ENCODE peak calls at places on chromosomes 5 and 9, in four cellular contexts. One of them, this sample, is unnamed.

GRCh38 chr5:40675396-40676133 is 4.2 kb upstream of the PTGER4 start:
- DNase-seq in stimulated activated CD4-positive, alpha-beta T cell treated with anti-CD3 and anti-CD28 coated beads, Interleukin-1b, Interleukin-23, amount 100 ng/mL, for 4 hours: no peak
- DNase-seq in GM23338: no peak
- DNase-seq in amniotic stem cell: no peak
- DNase-seq in this sample: no peak

GRCh38 chr5:139755892-139756671 is 39.5 kb upstream of the PSD2 start:
- DNase-seq in stimulated activated CD4-positive, alpha-beta T cell treated with anti-CD3 and anti-CD28 coated beads, Interleukin-1b, Interleukin-23, amount 100 ng/mL, for 4 hours: no peak
- DNase-seq in GM23338: peak; percentile 83
- DNase-seq in amniotic stem cell: no peak
- DNase-seq in this sample: no peak

GRCh38 chr9:105712773-105713172 is 18.4 kb downstream of the TMEM38B start:
- DNase-seq in stimulated activated CD4-positive, alpha-beta T cell treated with anti-CD3 and anti-CD28 coated beads, Interleukin-1b, Interleukin-23, amount 100 ng/mL, for 4 hours: no peak
- DNase-seq in GM23338: no peak
- DNase-seq in amniotic stem cell: no peak
- DNase-seq in this sample: no peak

GRCh38 chr9:105426657-105427056 is 21.2 kb upstream of the FSD1L start:
- DNase-seq in stimulated activated CD4-positive, alpha-beta T cell treated with anti-CD3 and anti-CD28 coated beads, Interleukin-1b, Interleukin-23, amount 100 ng/mL, for 4 hours: no peak
- DNase-seq in GM23338: no peak
- DNase-seq in amniotic stem cell: no peak
- DNase-seq in this sample: no peak

GRCh38 chr9:129774791-129775149 is 21.9 kb upstream of the PTGES start:
- DNase-seq in stimulated activated CD4-positive, alpha-beta T cell treated with anti-CD3 and anti-CD28 coated beads, Interleukin-1b, Interleukin-23, amount 100 ng/mL, for 4 hours: no peak
- DNase-seq in GM23338: no peak
- DNase-seq in amniotic stem cell: no peak
- DNase-seq in this sample: no peak

GRCh38 chr5:32753765-32754164 is 42.6 kb downstream of the NPR3 start:
- DNase-seq in stimulated activated CD4-positive, alpha-beta T cell treated with anti-CD3 and anti-CD28 coated beads, Interleukin-1b, Interleukin-23, amount 100 ng/mL, for 4 hours: no peak
- DNase-seq in GM23338: no peak
- DNase-seq in amniotic stem cell: no peak
- DNase-seq in this sample: no peak

GRCh38 chr5:17132444-17133083 is 84.9 kb upstream of the BASP1 start:
- DNase-seq in stimulated activated CD4-positive, alpha-beta T cell treated with anti-CD3 and anti-CD28 coated beads, Interleukin-1b, Interleukin-23, amount 100 ng/mL, for 4 hours: no peak
- DNase-seq in GM23338: peak; percentile 69
- DNase-seq in amniotic stem cell: peak; percentile 11
- DNase-seq in this sample: no peak

GRCh38 chr5:35247645-35248034 is 17.4 kb upstream of the PRLR start:
- DNase-seq in stimulated activated CD4-positive, alpha-beta T cell treated with anti-CD3 and anti-CD28 coated beads, Interleukin-1b, Interleukin-23, amount 100 ng/mL, for 4 hours: no peak
- DNase-seq in GM23338: no peak
- DNase-seq in amniotic stem cell: no peak
- DNase-seq in this sample: no peak

GRCh38 chr5:33501260-33501659 is 60.5 kb downstream of the TARS1 start:
- DNase-seq in stimulated activated CD4-positive, alpha-beta T cell treated with anti-CD3 and anti-CD28 coated beads, Interleukin-1b, Interleukin-23, amount 100 ng/mL, for 4 hours: no peak
- DNase-seq in GM23338: no peak
- DNase-seq in amniotic stem cell: no peak
- DNase-seq in this sample: no peak

GRCh38 chr5:61468483-61468865 is 136.4 kb downstream of the ZSWIM6 start:
- DNase-seq in stimulated activated CD4-positive, alpha-beta T cell treated with anti-CD3 and anti-CD28 coated beads, Interleukin-1b, Interleukin-23, amount 100 ng/mL, for 4 hours: no peak
- DNase-seq in GM23338: peak; percentile 45
- DNase-seq in amniotic stem cell: no peak
- DNase-seq in this sample: no peak

GRCh38 chr5:94983861-94984535 is 300.9 kb downstream of the MCTP1 start:
- DNase-seq in stimulated activated CD4-positive, alpha-beta T cell treated with anti-CD3 and anti-CD28 coated beads, Interleukin-1b, Interleukin-23, amount 100 ng/mL, for 4 hours: no peak
- DNase-seq in GM23338: no peak
- DNase-seq in amniotic stem cell: peak; percentile 7
- DNase-seq in this sample: no peak

GRCh38 chr5:122404653-122405362 is 92.8 kb downstream of the SNCAIP start:
- DNase-seq in stimulated activated CD4-positive, alpha-beta T cell treated with anti-CD3 and anti-CD28 coated beads, Interleukin-1b, Interleukin-23, amount 100 ng/mL, for 4 hours: no peak
- DNase-seq in GM23338: no peak
- DNase-seq in amniotic stem cell: no peak
- DNase-seq in this sample: no peak

GRCh38 chr9:134879664-134880483 is 736 bp upstream of the FCN2 start:
- DNase-seq in stimulated activated CD4-positive, alpha-beta T cell treated with anti-CD3 and anti-CD28 coated beads, Interleukin-1b, Interleukin-23, amount 100 ng/mL, for 4 hours: no peak
- DNase-seq in GM23338: no peak
- DNase-seq in amniotic stem cell: no peak
- DNase-seq in this sample: no peak

GRCh38 chr5:71782771-71783770 is 64.0 kb downstream of the CARTPT start:
- DNase-seq in stimulated activated CD4-positive, alpha-beta T cell treated with anti-CD3 and anti-CD28 coated beads, Interleukin-1b, Interleukin-23, amount 100 ng/mL, for 4 hours: peak; percentile 20
- DNase-seq in GM23338: peak; percentile 97
- DNase-seq in amniotic stem cell: peak; percentile 74
- DNase-seq in this sample: peak; percentile 59

GRCh38 chr5:93586948-93587918 is 4.2 kb downstream of the NR2F1 start:
- DNase-seq in stimulated activated CD4-positive, alpha-beta T cell treated with anti-CD3 and anti-CD28 coated beads, Interleukin-1b, Interleukin-23, amount 100 ng/mL, for 4 hours: no peak
- DNase-seq in GM23338: peak; percentile 49
- DNase-seq in amniotic stem cell: no peak
- DNase-seq in this sample: no peak

GRCh38 chr9:114371986-114372917 is 15.5 kb downstream of the AKNA start:
- DNase-seq in stimulated activated CD4-positive, alpha-beta T cell treated with anti-CD3 and anti-CD28 coated beads, Interleukin-1b, Interleukin-23, amount 100 ng/mL, for 4 hours: no peak
- DNase-seq in GM23338: no peak
- DNase-seq in amniotic stem cell: no peak
- DNase-seq in this sample: peak; percentile 58